ENCODE peak calls at places on chromosomes 3 and 15, in four cellular contexts. M, B, J and R are unnamed samples.

GRCh38 chr15:47516576-47517371 is 200.5 kb upstream of the SEMA6D start:
- DNase-seq in M (no peak), B (no peak), J (no peak), R (no peak)

GRCh38 chr15:98865397-98866339 is 141.9 kb downstream of the PGPEP1L start:
- DNase-seq in M (peak), B (peak), J (no peak), R (no peak)

GRCh38 chr15:84600331-84600686 is 500 bp upstream of the ZSCAN2 start:
- DNase-seq in M (peak), B (peak), J (no peak), R (no peak)

GRCh38 chr3:51379301-51379700 is 5.8 kb upstream of the MANF start:
- DNase-seq in M (no peak), B (no peak), J (no peak), R (no peak)

GRCh38 chr15:61571026-61571425 is 341.9 kb upstream of the RORA start:
- DNase-seq in M (no peak), B (no peak), J (no peak), R (no peak)

GRCh38 chr3:146528954-146529353 is 15.5 kb downstream of the PLSCR1 start:
- DNase-seq in M (no peak), B (no peak), J (no peak), R (no peak)

GRCh38 chr15:25693321-25694237 is 169.5 kb downstream of the ATP10A start:
- DNase-seq in M (peak), B (peak), J (no peak), R (no peak)

GRCh38 chr3:63655519-63655918 is 3.0 kb downstream of the SNTN start:
- DNase-seq in M (no peak), B (no peak), J (no peak), R (no peak)

GRCh38 chr3:53240989-53241972 is 14.5 kb downstream of the TKT start:
- DNase-seq in M (no peak), B (no peak), J (no peak), R (no peak)

GRCh38 chr15:46450112-46450809 is 815.4 kb downstream of the SQOR start:
- DNase-seq in M (no peak), B (no peak), J (no peak), R (no peak)

GRCh38 chr3:156750191-156750873 is 75.8 kb upstream of the LEKR1 start:
- DNase-seq in M (no peak), B (no peak), J (no peak), R (no peak)

GRCh38 chr3:66153471-66153870 is 67.3 kb upstream of the SLC25A26 start:
- DNase-seq in M (no peak), B (no peak), J (no peak), R (no peak)

GRCh38 chr15:53910236-53910849 is 67.9 kb upstream of the UNC13C start:
- DNase-seq in M (no peak), B (no peak), J (no peak), R (no peak)

GRCh38 chr3:123351396-123351945 is 97.4 kb downstream of the ADCY5 start:
- DNase-seq in M (no peak), B (no peak), J (no peak), R (no peak)

GRCh38 chr3:132966374-132966773 is 71.8 kb upstream of the TMEM108 start:
- DNase-seq in M (no peak), B (no peak), J (no peak), R (no peak)

GRCh38 chr15:84865074-84865569 is 19.3 kb upstream of the SLC28A1 start:
- DNase-seq in M (no peak), B (no peak), J (no peak), R (no peak)

DNA sequence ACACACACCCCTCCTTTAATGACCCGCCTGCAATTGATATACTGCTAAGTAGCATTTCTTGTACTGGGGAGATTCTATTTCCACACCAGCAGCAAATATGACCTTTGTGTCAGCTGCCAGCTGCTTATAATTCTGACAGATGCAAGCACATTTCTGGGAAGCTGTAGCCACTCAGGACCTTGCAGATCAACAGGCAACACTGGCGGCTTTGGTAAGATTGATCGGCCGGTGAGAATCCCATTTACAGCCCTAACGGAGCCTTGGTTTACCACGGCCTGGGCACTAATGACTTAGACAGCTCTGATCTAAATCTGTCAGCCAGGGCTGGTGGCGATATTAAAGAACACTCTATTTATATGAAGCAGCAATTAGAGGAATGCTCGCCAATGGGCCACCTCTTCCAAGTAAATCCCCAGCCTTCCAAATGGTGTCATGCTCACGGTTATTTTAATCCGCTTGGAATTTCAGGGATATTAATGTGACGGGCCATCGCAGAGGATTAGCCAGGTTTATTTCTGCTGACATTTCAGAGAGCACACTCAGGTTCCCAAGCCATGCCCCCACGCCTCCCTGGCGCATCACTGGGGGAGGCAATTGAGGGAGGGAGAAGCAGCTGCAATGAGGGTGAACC is 287.2 kb downstream of the TLE3 start:
- DNase-seq in M (no peak), B (no peak), J (no peak), R (no peak)
- TF ChIP-seq NRF1 in M (no peak), B (no peak), J (no peak), R (no peak)

GRCh38 chr3:164196477-164196876 is 881.8 kb downstream of the SI start:
- DNase-seq in M (no peak), B (no peak), J (no peak), R (no peak)
- TF ChIP-seq NRF1 in M (no peak), B (no peak), J (no peak), R (no peak)

DNA sequence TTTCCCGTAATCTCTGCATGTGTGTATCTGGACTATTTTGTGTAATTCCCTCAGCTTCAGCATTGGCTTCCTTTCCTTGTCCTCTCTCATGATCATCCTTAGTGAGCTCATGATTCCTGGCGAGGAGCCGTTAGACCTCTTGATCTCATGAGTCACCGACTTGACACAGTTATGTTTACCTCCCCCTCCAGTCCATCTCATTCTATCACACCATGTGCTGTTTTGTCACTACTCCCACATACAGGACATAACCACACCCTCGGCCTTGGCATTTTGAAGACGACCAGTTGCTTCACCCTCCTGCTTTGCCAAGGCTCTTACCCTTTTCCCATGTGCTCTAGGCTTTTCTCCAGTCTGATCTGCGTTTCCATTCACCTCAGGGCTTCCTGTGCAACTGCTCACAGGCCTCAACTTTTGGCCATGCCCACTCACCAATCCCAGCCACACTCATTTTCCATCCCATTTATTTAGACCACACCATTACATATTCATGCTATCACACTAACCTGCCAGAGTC is 41.5 kb downstream of the CP start:
- DNase-seq in M (peak), B (no peak), J (no peak), R (no peak)
- TF ChIP-seq NRF1 in M (no peak), B (no peak), J (no peak), R (no peak)

DNA sequence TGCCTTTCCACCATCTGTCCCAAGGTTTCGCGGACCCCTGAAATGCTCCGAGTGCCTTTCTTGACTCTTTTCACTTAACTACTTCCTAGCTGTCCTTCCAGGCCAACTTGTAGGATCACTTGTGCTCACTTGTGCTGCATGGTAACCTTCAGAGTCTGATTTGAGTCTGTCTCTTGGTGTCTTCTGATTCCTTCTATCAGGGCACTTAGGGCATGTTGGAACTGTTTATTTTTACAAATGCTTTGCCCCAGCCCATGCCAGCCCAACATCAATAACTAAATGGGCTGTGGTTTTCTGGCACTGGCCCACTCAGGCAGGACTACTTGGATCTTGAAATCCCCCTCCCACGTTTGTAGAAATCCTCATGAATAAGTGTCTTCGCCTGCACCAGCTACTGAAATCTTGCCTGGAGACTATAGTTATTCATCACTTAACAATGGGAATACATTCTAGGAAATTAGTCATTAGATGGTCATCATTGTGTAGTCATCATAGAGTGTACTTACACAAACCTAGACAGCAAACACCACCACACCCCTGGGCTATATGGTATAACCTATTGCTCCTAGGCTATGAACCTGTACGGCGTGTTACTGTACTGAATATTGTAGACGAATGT is 123.1 kb upstream of the STRIT1 start:
- DNase-seq in M (no peak), B (no peak), J (no peak), R (no peak)
- TF ChIP-seq NRF1 in M (no peak), B (no peak), J (no peak), R (no peak)

DNA sequence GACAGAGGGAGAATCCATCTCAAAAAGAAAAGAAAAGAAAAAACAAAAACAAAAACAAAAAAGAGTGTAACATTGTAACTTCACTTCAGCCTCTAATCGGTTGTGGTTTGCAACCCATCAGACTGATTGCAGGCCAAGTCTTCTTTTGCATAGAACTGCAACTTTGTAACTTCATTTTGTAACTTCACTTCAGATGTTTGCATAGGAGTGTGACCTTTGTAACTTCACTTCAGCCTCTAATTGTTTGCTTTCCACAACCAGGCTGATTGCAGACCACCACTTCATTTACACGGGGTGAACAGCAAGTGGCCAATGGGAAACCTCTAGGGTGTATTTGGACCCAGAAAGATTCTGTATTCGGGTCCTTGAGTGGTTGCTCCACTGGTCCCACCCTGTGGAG is 79.1 kb upstream of the CHMP2B start:
- DNase-seq in M (no peak), B (no peak), J (no peak), R (no peak)
- TF ChIP-seq NRF1 in M (no peak), B (no peak), J (no peak), R (no peak)

GRCh38 chr3:11661827-11662226 is 18.1 kb upstream of the VGLL4 start:
- DNase-seq in M (no peak), B (no peak), J (no peak), R (no peak)

GRCh38 chr3:11658180-11658579 is 14.5 kb upstream of the VGLL4 start:
- DNase-seq in M (no peak), B (no peak), J (no peak), R (no peak)

GRCh38 chr3:11662392-11662990 is 18.8 kb upstream of the VGLL4 start:
- DNase-seq in M (no peak), B (no peak), J (no peak), R (no peak)

GRCh38 chr3:11660242-11660641 is 16.5 kb upstream of the VGLL4 start:
- DNase-seq in M (no peak), B (no peak), J (no peak), R (no peak)

DNA sequence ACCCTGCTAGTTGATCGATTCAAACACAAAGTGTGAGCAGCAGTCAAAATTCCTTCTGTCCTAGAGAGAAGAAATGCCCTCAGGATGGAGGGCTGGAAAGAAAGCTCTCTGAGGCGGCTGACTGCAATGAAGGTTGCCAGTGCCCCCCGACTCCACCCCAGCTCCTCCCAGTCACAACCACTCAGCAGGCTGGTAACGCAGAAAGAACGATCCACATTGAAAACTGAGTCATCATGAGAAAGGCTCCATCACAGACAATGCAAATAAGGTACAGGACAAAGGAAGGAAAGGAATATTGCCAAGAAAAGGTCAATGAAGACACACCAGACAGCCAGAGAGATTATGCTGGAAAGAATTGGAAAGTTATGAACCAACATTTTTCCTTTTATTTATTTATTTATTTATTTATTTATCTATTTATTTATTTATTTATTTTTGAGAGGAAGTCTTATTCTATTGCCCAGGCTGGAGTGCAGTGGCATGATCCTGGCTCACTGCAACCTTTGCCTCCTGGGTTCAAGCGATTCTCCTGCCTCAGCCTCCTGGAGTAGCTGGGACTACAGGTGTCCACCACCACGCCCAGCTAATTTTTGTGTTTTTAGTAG is 17.4 kb upstream of the VGLL4 start:
- DNase-seq in M (no peak), B (no peak), J (no peak), R (no peak)
- TF ChIP-seq NRF1 in M (no peak), B (no peak), J (no peak), R (no peak)

GRCh38 chr3:90010341-90010740 is 902.9 kb downstream of the EPHA3 start:
- DNase-seq in M (no peak), B (no peak), J (no peak), R (no peak)
- TF ChIP-seq NRF1 in M (no peak), B (no peak), J (no peak), R (no peak)

GRCh38 chr15:74382004-74382816 is 14.8 kb upstream of the CYP11A1 start:
- DNase-seq in M (peak), B (peak), J (peak), R (no peak)
- TF ChIP-seq NRF1 in M (no peak), B (no peak), J (no peak), R (no peak)

GRCh38 chr15:35963316-35963715 is 417.4 kb upstream of the DPH6 start:
- DNase-seq in M (no peak), B (no peak), J (no peak), R (no peak)
- TF ChIP-seq NRF1 in M (no peak), B (no peak), J (no peak), R (no peak)

DNA sequence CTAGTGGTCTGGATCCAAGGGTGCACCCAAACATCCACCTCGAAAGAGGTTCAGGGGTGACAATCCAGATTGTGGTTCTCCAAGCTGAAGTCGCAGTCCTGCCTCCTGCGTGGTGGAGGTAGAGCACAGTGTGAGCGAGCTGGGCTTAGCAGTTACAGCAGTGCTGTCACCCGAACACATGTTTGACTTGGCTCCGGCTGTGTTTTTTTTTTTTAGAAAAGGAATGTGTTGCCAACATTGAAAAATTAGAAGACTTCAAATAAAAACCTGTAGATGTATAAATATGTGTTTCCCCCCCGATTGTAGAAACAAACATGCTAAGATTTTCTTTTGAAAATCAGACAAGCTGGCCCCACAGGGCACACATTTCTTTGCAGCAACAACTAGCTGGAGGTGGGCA is 530.8 kb downstream of the SHQ1 start:
- DNase-seq in M (no peak), B (no peak), J (no peak), R (no peak)
- TF ChIP-seq NRF1 in M (no peak), B (no peak), J (no peak), R (no peak)